ENCODE peak calls at places on chromosomes 4 and X, in nine cellular contexts. X is neural progenitor cell, F is IMR-90, M is hepatocyte, A is endodermal cell, V is heart left ventricle, Q is mucosa of descending colon, I is astrocyte of the spinal cord, C is RWPE1. Y is an unnamed sample.

GRCh38 chrX:15160558-15160957 is 109.3 kb downstream of the ASB9 start:
- DNase-seq in X (no peak), F (no peak), M (no peak), A (no peak), V (no peak), Q (no peak), I (no peak), C (no peak), Y (no peak)

GRCh38 chr4:169492436-169493163 is 119.8 kb downstream of the NEK1 start:
- DNase-seq in X (peak; percentile 44), F (peak; percentile 44), M (peak; percentile 28), A (peak; percentile 80), V (no peak), Q (peak; percentile 46), I (peak; percentile 48), C (peak; percentile 15), Y (peak; percentile 30)

GRCh38 chr4:47222276-47222675 is 190.9 kb downstream of the GABRB1 start:
- DNase-seq in X (no peak), F (peak; percentile 22), M (peak; percentile 11), A (no peak), V (no peak), Q (no peak), I (no peak), C (no peak), Y (no peak)

GRCh38 chr4:159175165-159175988 is 72.5 kb downstream of the RAPGEF2 start:
- DNase-seq in X (peak; percentile 88), F (peak; percentile 94), M (peak; percentile 88), A (peak; percentile 89), V (peak; percentile 70), Q (peak; percentile 78), I (peak; percentile 87), C (peak; percentile 70), Y (peak; percentile 40)

GRCh38 chr4:15668566-15669435 is 12.8 kb upstream of the FAM200B start:
- DNase-seq in X (no peak), F (no peak), M (no peak), A (no peak), V (no peak), Q (no peak), I (no peak), C (no peak), Y (no peak)

GRCh38 chrX:10755477-10756334 is 135.3 kb upstream of the MID1 start:
- DNase-seq in X (peak; percentile 70), F (peak; percentile 81), M (peak; percentile 20), A (peak; percentile 78), V (peak; percentile 17), Q (no peak), I (peak; percentile 78), C (no peak), Y (no peak)

GRCh38 chr4:55635282-55635681 is 816 bp downstream of the NMU start:
- DNase-seq in X (peak; percentile 39), F (no peak), M (no peak), A (peak; percentile 64), V (no peak), Q (no peak), I (peak; percentile 13), C (no peak), Y (peak; percentile 16)

GRCh38 chr4:61443813-61444510 is 243.8 kb downstream of the ADGRL3 start:
- DNase-seq in X (no peak), F (peak; percentile 61), M (no peak), A (no peak), V (no peak), Q (no peak), I (peak; percentile 60), C (peak; percentile 44), Y (no peak)

GRCh38 chr4:39097290-39097689 is 35.3 kb downstream of the KLHL5 start:
- DNase-seq in X (no peak), F (no peak), M (no peak), A (no peak), V (no peak), Q (no peak), I (no peak), C (no peak), Y (no peak)

GRCh38 chrX:70444326-70445196 is at the start of gene DLG3:
- DNase-seq in X (peak; percentile 81), F (peak; percentile 51), M (peak; percentile 37), A (peak; percentile 86), V (no peak), Q (no peak), I (peak; percentile 33), C (no peak), Y (peak; percentile 76)

GRCh38 chr4:22454955-22455354 is 60.9 kb downstream of the ADGRA3 start:
- DNase-seq in X (no peak), F (peak; percentile 25), M (peak; percentile 22), A (no peak), V (no peak), Q (no peak), I (no peak), C (no peak), Y (no peak)

GRCh38 chr4:53501561-53501960 is 89.7 kb downstream of the LNX1 start:
- DNase-seq in X (no peak), F (no peak), M (no peak), A (no peak), V (no peak), Q (no peak), I (no peak), C (no peak), Y (no peak)

GRCh38 chrX:139739138-139739537 is 31.2 kb upstream of the MCF2 start:
- DNase-seq in X (no peak), F (peak; percentile 49), M (no peak), A (no peak), V (no peak), Q (no peak), I (peak; percentile 65), C (peak; percentile 8), Y (no peak)

GRCh38 chr4:173990126-173990878 is 293.2 kb downstream of the FBXO8 start:
- DNase-seq in X (peak; percentile 75), F (peak; percentile 46), M (peak; percentile 51), A (peak; percentile 57), V (no peak), Q (peak; percentile 7), I (peak; percentile 44), C (peak; percentile 8), Y (no peak)

GRCh38 chr4:52813546-52813945 is 48.6 kb upstream of the RASL11B start:
- DNase-seq in X (no peak), F (no peak), M (no peak), A (no peak), V (no peak), Q (no peak), I (no peak), C (no peak), Y (no peak)

GRCh38 chrX:134501942-134502341 is 42.0 kb downstream of the HPRT1 start:
- DNase-seq in X (no peak), F (peak; percentile 12), M (no peak), A (no peak), V (no peak), Q (no peak), I (no peak), C (no peak), Y (no peak)

GRCh38 chrX:31181377-31182038 is 109.7 kb upstream of the FTHL17 start:
- DNase-seq in X (no peak), F (no peak), M (no peak), A (no peak), V (no peak), Q (no peak), I (no peak), C (no peak), Y (no peak)

GRCh38 chrX:77114501-77114900 is 332.7 kb upstream of the FGF16 start:
- DNase-seq in X (no peak), F (no peak), M (no peak), A (peak; percentile 47), V (no peak), Q (no peak), I (no peak), C (no peak), Y (no peak)

GRCh38 chrX:72477787-72478186 is 94.9 kb downstream of the HDAC8 start:
- DNase-seq in X (no peak), F (no peak), M (peak; percentile 18), A (no peak), V (no peak), Q (no peak), I (no peak), C (no peak), Y (no peak)

DNA sequence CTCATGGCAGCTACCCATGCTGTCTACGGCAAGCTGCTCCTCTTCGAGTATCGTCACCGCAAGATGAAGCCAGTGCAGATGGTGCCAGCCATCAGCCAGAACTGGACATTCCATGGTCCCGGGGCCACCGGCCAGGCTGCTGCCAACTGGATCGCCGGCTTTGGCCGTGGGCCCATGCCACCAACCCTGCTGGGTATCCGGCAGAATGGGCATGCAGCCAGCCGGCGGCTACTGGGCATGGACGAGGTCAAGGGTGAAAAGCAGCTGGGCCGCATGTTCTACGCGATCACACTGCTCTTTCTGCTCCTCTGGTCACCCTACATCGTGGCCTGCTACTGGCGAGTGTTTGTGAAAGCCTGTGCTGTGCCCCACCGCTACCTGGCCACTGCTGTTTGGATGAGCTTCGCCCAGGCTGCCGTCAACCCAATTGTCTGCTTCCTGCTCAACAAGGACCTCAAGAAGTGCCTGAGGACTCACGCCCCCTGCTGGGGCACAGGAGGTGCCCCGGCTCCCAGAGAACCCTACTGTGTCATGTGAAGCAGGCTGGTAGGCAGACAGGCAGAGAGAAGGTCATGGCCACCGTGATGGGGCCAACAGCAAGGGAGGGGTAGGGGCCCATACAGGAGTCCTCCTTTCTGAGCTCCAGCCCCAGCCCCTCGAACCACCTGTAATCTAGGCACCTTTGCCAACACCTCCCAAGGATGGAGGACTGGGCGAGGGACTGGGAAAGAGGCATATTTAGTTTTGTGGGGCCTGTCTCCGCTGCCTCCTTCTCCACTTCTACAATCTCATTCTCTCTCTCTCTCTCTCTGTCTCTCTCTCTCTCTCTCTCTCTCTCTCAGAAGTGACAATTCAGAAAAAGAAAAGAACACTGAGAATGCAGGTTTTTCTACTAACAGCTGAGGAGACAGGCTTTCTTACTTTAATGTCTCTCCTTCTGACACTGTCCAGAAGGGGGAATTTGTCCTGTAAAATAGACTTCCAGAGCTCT is 4.7 kb upstream of the TSPYL2 start:
- DNase-seq in X (no peak), F (no peak), M (no peak), A (no peak), V (no peak), Q (no peak), I (no peak), C (no peak), Y (no peak)
- TF ChIP-seq CTCF in X (no peak), F (no peak), M (no peak), A (no peak), V (no peak), Q (no peak), I (no peak), C (no peak), Y (no peak)

GRCh38 chr4:576991-577498 is 950 bp upstream of the TMEM271 start:
- DNase-seq in X (peak; percentile 36), F (no peak), M (no peak), A (no peak), V (no peak), Q (no peak), I (no peak), C (no peak), Y (peak; percentile 63)
- TF ChIP-seq CTCF in X (no peak), F (no peak), M (no peak), A (no peak), V (no peak), Q (no peak), I (no peak), C (no peak), Y (no peak)

GRCh38 chrX:108134724-108135123 is 43.1 kb downstream of the ATG4A start:
- DNase-seq in X (no peak), F (no peak), M (no peak), A (peak; percentile 69), V (no peak), Q (no peak), I (no peak), C (no peak), Y (no peak)
- TF ChIP-seq CTCF in X (peak; percentile 19), F (no peak), M (no peak), A (peak; percentile 68), V (no peak), Q (no peak), I (no peak), C (no peak), Y (no peak)

GRCh38 chrX:132226169-132226568 is 6.9 kb upstream of the RAP2C start:
- DNase-seq in X (no peak), F (peak; percentile 15), M (no peak), A (no peak), V (no peak), Q (no peak), I (no peak), C (no peak), Y (no peak)
- TF ChIP-seq CTCF in X (peak; percentile 51), F (peak; percentile 55), M (peak; percentile 53), A (peak; percentile 85), V (peak; percentile 37), Q (no peak), I (peak; percentile 41), C (peak; percentile 34), Y (peak; percentile 19)

Y was measured in glutamatergic neuron.